ENCODE peak calls at places on chromosomes 3 and 15, in five cellular contexts. F, M, K, X and D are unnamed samples.

GRCh38 chr3:194166682-194167479 is 30.9 kb downstream of the HES1 start:
- DNase-seq in K (peak; percentile 68), M (no peak), X (peak; percentile 30), F (peak; percentile 52), D (no peak)

GRCh38 chr15:31082771-31083393 is 18.6 kb downstream of the TRPM1 start:
- DNase-seq in K (no peak), F (no peak), M (no peak), X (no peak), D (no peak)

GRCh38 chr3:183490211-183490601 is 61.8 kb upstream of the MCF2L2 start:
- DNase-seq in K (no peak), F (no peak), M (no peak), X (no peak), D (no peak)

GRCh38 chr3:66490214-66490613 is 10.6 kb downstream of the LRIG1 start:
- DNase-seq in F (no peak), K (no peak), M (no peak), X (no peak), D (no peak)

GRCh38 chr3:121411554-121411953 is 134.2 kb downstream of the POLQ start:
- DNase-seq in M (no peak), X (no peak), K (no peak), F (no peak), D (no peak)

GRCh38 chr3:120092444-120092843 is 1.8 kb downstream of the GSK3B start:
- DNase-seq in K (no peak), X (no peak), F (no peak), M (no peak), D (peak; percentile 61)

GRCh38 chr15:55917881-55918296 is 75.5 kb downstream of the NEDD4 start:
- DNase-seq in K (peak; percentile 23), X (peak; percentile 18), F (peak; percentile 14), M (no peak), D (peak; percentile 61)

GRCh38 chr15:38882226-38882625 is 317.6 kb upstream of the RASGRP1 start:
- DNase-seq in F (no peak), X (no peak), K (no peak), M (no peak), D (no peak)

GRCh38 chr3:189298469-189299375 is 127.0 kb downstream of the TPRG1 start:
- DNase-seq in K (no peak), X (no peak), M (no peak), F (no peak), D (no peak)

GRCh38 chr3:168620854-168621253 is 525.1 kb upstream of the GOLIM4 start:
- DNase-seq in K (peak; percentile 36), X (peak; percentile 71), F (no peak), M (peak; percentile 57), D (peak; percentile 71)

GRCh38 chr3:157066335-157067071 is 93.4 kb downstream of the CCNL1 start:
- DNase-seq in M (no peak), K (no peak), X (no peak), F (no peak), D (no peak)

GRCh38 chr15:99925661-99926461 is 192.6 kb upstream of the LYSMD4 start:
- DNase-seq in X (peak; percentile 54), K (peak; percentile 58), M (peak; percentile 30), F (peak; percentile 35), D (no peak)

GRCh38 chr3:51710631-51711351 is 3.9 kb downstream of the GRM2 start:
- DNase-seq in M (no peak), X (peak; percentile 51), F (no peak), K (peak; percentile 47), D (no peak)

GRCh38 chr15:44296625-44297524 is 8.4 kb downstream of the GOLM2 start:
- DNase-seq in M (no peak), F (peak; percentile 80), K (no peak), X (no peak), D (peak; percentile 83)

GRCh38 chr15:25799906-25800700 is 63.0 kb downstream of the ATP10A start:
- DNase-seq in F (no peak), X (no peak), M (no peak), K (no peak), D (no peak)

GRCh38 chr15:95464091-95464888 is 866.2 kb upstream of the NR2F2 start:
- DNase-seq in K (no peak), X (no peak), F (no peak), M (no peak), D (no peak)

GRCh38 chr3:113966172-113966571 is 18.4 kb downstream of the ZDHHC23 start:
- DNase-seq in X (no peak), K (no peak), M (no peak), F (no peak), D (peak; percentile 31)

GRCh38 chr15:50247819-50248650 is 17.5 kb downstream of the HDC start:
- DNase-seq in M (no peak), K (no peak), F (no peak), X (no peak), D (no peak)

GRCh38 chr15:99981223-99981647 is 248.0 kb upstream of the LYSMD4 start:
- DNase-seq in X (no peak), F (no peak), M (no peak), K (no peak), D (no peak)

GRCh38 chr15:79458491-79458890 is 26.4 kb downstream of the MINAR1 start:
- DNase-seq in M (no peak), X (no peak), F (no peak), K (no peak), D (no peak)

GRCh38 chr15:72737723-72738122 is 45.8 kb downstream of the ADPGK start:
- DNase-seq in M (no peak), F (no peak), X (no peak), K (no peak), D (no peak)

GRCh38 chr3:29950232-29950631 is 656.2 kb upstream of the TGFBR2 start:
- DNase-seq in F (no peak), X (no peak), K (no peak), M (no peak), D (no peak)

GRCh38 chr15:31398677-31399260 is 72.1 kb downstream of the KLF13 start:
- DNase-seq in K (no peak), M (no peak), F (no peak), X (no peak), D (no peak)

GRCh38 chr3:51955893-51956770 is 951 bp downstream of the GPR62 start:
- DNase-seq in M (no peak), K (peak; percentile 91), F (no peak), X (peak; percentile 84), D (no peak)

GRCh38 chr3:163916596-163917560 is 1161.4 kb downstream of the SI start:
- DNase-seq in X (peak; percentile 14), M (peak; percentile 3), K (peak; percentile 3), F (no peak), D (peak; percentile 46)

GRCh38 chr3:134350861-134351311 is 23.4 kb downstream of the AMOTL2 start:
- DNase-seq in X (no peak), F (no peak), M (no peak), K (no peak), D (no peak)

GRCh38 chr3:98329392-98330124 is 24.1 kb upstream of the OR5K4 start:
- DNase-seq in K (peak; percentile 32), X (peak; percentile 78), F (peak; percentile 8), M (peak; percentile 63), D (peak; percentile 75)

GRCh38 chr15:68558318-68559305 is 20.2 kb upstream of the CORO2B start:
- DNase-seq in K (no peak), M (no peak), F (no peak), X (peak; percentile 51), D (no peak)

GRCh38 chr3:172607305-172608121 is 84.3 kb upstream of the TNFSF10 start:
- DNase-seq in K (no peak), M (no peak), X (peak; percentile 52), F (no peak), D (no peak)

GRCh38 chr3:145357453-145357852 is 803.5 kb downstream of the PLOD2 start:
- DNase-seq in M (no peak), F (no peak), K (no peak), X (no peak), D (no peak)

GRCh38 chr3:32421991-32422859 is 30.6 kb downstream of the CMTM7 start:
- DNase-seq in M (no peak), K (peak; percentile 43), X (no peak), F (no peak), D (no peak)

GRCh38 chr3:47444103-47444502 is 31.6 kb downstream of the SCAP start:
- DNase-seq in X (no peak), K (no peak), F (peak; percentile 4), M (no peak), D (no peak)

DNA sequence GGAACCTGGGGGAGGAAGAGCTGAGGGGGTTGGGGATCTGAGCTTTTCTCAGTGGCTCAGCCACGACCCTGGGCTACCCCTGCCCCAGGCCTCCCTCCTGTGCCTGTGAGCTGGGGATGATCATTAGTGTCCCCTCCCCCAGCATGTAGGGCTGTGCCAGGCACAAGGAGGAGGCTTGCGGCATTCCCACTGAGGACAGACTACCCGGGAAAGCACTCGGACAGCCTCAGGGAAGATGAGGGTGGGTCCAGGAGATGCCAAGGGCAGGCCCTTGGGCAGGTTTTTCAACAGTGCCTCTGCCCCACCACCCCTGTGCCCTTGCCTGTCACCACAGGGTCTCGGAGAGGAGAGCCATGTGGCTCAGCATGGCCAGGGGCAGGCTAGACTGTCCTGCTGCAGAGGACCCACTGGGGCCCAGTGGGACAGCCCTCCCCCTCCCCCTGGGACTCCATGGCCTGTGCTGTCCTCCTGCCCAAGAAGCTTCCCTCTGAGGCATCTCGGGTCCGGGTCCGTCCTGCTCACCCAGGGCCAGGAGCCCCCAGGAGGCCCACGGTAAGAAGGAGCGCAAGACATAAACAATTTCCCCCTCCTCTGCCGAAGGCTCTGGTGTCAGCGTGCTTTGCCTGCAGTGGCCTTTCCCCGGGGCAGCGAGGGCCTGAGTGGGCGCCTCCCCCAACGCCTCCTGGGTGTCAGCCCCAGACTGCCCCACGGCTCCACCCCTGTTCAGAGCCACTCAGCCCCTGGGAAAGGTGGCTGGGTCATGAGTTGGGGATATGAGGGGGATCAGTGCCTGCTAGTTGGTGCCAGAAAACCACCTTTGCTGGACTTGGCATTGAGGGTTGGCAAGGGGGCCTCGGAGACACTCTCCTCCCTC is 192.5 kb downstream of the GOLGA6L6 start:
- DNase-seq in F (peak; percentile 16), M (no peak), X (no peak), K (no peak), D (no peak)
- H3K27ac ChIP-seq in F (no peak overlapping the region), M (no peak overlapping the region), X (no peak overlapping the region), K (no peak overlapping the region), D (no peak overlapping the region)

GRCh38 chr3:13420817-13421755 is 964 bp upstream of the NUP210 start:
- DNase-seq in X (no peak), M (peak; percentile 23), F (peak; percentile 87), K (no peak), D (peak; percentile 71)
- H3K4me3 ChIP-seq in X (peak overlapping the region; percentile 65), M (no peak overlapping the region), F (peak overlapping the region; percentile 62), K (peak overlapping the region; percentile 58), D (peak overlapping the region; percentile 79)

GRCh38 chr3:89184151-89184550 is 76.7 kb downstream of the EPHA3 start:
- DNase-seq in M (no peak), K (no peak), X (no peak), F (no peak), D (no peak)
- H3K4me2 ChIP-seq in M (no peak overlapping the region), K (no peak overlapping the region), X (peak overlapping the region; percentile 3), F (no peak overlapping the region), D (no peak overlapping the region)

GRCh38 chr15:74783808-74784175 is 1.9 kb downstream of the CSK start:
- DNase-seq in M (no peak), X (no peak), F (no peak), K (no peak), D (no peak)

GRCh38 chr15:74780983-74781672 is 752 bp upstream of the CSK start:
- DNase-seq in X (no peak), K (no peak), M (no peak), F (no peak), D (peak; percentile 86)

GRCh38 chr15:74781673-74782595 is at the start of gene CSK:
- DNase-seq in X (peak; percentile 90), K (peak; percentile 99), M (peak; percentile 73), F (peak; percentile 94), D (peak; percentile 96)

GRCh38 chr15:74783072-74783807 is 1.4 kb downstream of the CSK start:
- DNase-seq in K (peak; percentile 59), X (peak; percentile 49), F (peak; percentile 45), M (no peak), D (peak; percentile 97)

GRCh38 chr15:74782596-74783071 is 754 bp downstream of the CSK start:
- DNase-seq in M (no peak), X (no peak), K (no peak), F (no peak), D (no peak)
- H3K27ac ChIP-seq in M (no peak overlapping the region), X (no peak overlapping the region), K (peak overlapping the region; percentile 76), F (peak overlapping the region; percentile 69), D (peak overlapping the region; percentile 100)